ENCODE peak calls at places on chromosome 9, in six cellular contexts. N, Z, X, T, G and P are unnamed samples.

GRCh38 chr9:120851386-120851922 is 8.7 kb upstream of the PSMD5 start:
- DNase-seq in N (no peak), Z (no peak), X (no peak), T (no peak), G (no peak), P (no peak)

GRCh38 chr9:130500340-130500771 is 55.6 kb downstream of the ASS1 start:
- DNase-seq in N (no peak), Z (no peak), X (no peak), T (peak; percentile 84), G (no peak), P (peak; percentile 85)

GRCh38 chr9:104810421-104811339 is 46.8 kb downstream of the NIPSNAP3B start:
- DNase-seq in N (no peak), Z (peak; percentile 35), X (peak; percentile 9), T (peak; percentile 43), G (peak; percentile 26), P (no peak)

GRCh38 chr9:118674942-118675341 is 694.3 kb downstream of the BRINP1 start:
- DNase-seq in N (no peak), Z (no peak), X (no peak), T (no peak), G (no peak), P (no peak)

GRCh38 chr9:82397534-82397933 is 409.0 kb downstream of the SPATA31D1 start:
- DNase-seq in N (no peak), Z (no peak), X (no peak), T (no peak), G (no peak), P (no peak)

GRCh38 chr9:114155263-114155966 is at the start of gene COL27A1:
- DNase-seq in N (peak; percentile 57), Z (peak; percentile 89), X (peak; percentile 45), T (peak; percentile 56), G (peak; percentile 90), P (peak; percentile 29)

GRCh38 chr9:126860757-126861466 is 473 bp downstream of the ZBTB34 start:
- DNase-seq in N (peak; percentile 2), Z (peak; percentile 36), X (no peak), T (no peak), G (peak; percentile 41), P (no peak)

GRCh38 chr9:93261281-93261680 is 77.3 kb downstream of the WNK2 start:
- DNase-seq in N (no peak), Z (no peak), X (no peak), T (no peak), G (no peak), P (no peak)

GRCh38 chr9:95460627-95461164 is 56.1 kb downstream of the PTCH1 start:
- DNase-seq in N (no peak), Z (no peak), X (no peak), T (no peak), G (peak; percentile 23), P (no peak)